ENCODE peak calls at places on chromosomes 4 and X, in five cellular contexts. W, F, S, X and D are unnamed samples.

GRCh38 chrX:154797006-154797405 is 8.3 kb downstream of the MPP1 start:
- DNase-seq in W (no peak), X (no peak), F (no peak), S (no peak), D (no peak)

GRCh38 chrX:1442724-1443367 is 9.9 kb downstream of the ASMTL start:
- DNase-seq in F (no peak), X (no peak), W (no peak), S (no peak), D (peak; percentile 2)

GRCh38 chrX:39065051-39065871 is 264.0 kb downstream of the MID1IP1 start:
- DNase-seq in W (no peak), X (no peak), S (peak; percentile 52), F (no peak), D (no peak)

GRCh38 chr4:108829981-108830492 is 67.2 kb upstream of the ETNPPL start:
- DNase-seq in F (no peak), S (no peak), X (no peak), W (no peak), D (no peak)

GRCh38 chrX:25295466-25295865 is 279.7 kb upstream of the ARX start:
- DNase-seq in W (no peak), X (no peak), F (no peak), S (no peak), D (no peak)

GRCh38 chrX:23826216-23826615 is 43.2 kb downstream of the SAT1 start:
- DNase-seq in X (no peak), S (no peak), F (no peak), W (no peak), D (no peak)

GRCh38 chr4:183200453-183200852 is 101.4 kb downstream of the WWC2 start:
- DNase-seq in F (no peak), X (peak; percentile 92), W (peak; percentile 86), S (no peak), D (peak; percentile 94)

GRCh38 chr4:102612824-102613366 is 111.7 kb downstream of the NFKB1 start:
- DNase-seq in S (no peak), X (no peak), W (no peak), F (no peak), D (no peak)

GRCh38 chrX:103640401-103641155 is 11.8 kb downstream of the TCEAL1 start:
- DNase-seq in X (peak; percentile 63), F (no peak), W (no peak), S (no peak), D (no peak)

GRCh38 chrX:64206556-64207162 is 1.2 kb upstream of the AMER1 start:
- DNase-seq in S (no peak), W (peak; percentile 23), X (peak; percentile 55), F (no peak), D (peak; percentile 25)

GRCh38 chr4:54525602-54526001 is 132.2 kb upstream of the KIT start:
- DNase-seq in W (no peak), X (peak; percentile 91), S (no peak), F (no peak), D (peak; percentile 35)

GRCh38 chr4:148634476-148634875 is 192.3 kb upstream of the NR3C2 start:
- DNase-seq in W (no peak), X (peak; percentile 20), F (no peak), S (no peak), D (no peak)
- H3K4me1 ChIP-seq in W (no peaks in the 10 kb centered on the region), X (no peaks in the 10 kb centered on the region), F (no peaks in the 10 kb centered on the region), S (no peaks in the 10 kb centered on the region), D (no peaks in the 10 kb centered on the region)

GRCh38 chr4:74794341-74794801 is at the start of gene BTC:
- DNase-seq in S (no peak), F (peak; percentile 11), X (no peak), W (peak; percentile 60), D (peak; percentile 18)
- TF ChIP-seq POLR2A in S (no peak), F (no peak), X (no peak), W (no peak), D (no peak)

DNA sequence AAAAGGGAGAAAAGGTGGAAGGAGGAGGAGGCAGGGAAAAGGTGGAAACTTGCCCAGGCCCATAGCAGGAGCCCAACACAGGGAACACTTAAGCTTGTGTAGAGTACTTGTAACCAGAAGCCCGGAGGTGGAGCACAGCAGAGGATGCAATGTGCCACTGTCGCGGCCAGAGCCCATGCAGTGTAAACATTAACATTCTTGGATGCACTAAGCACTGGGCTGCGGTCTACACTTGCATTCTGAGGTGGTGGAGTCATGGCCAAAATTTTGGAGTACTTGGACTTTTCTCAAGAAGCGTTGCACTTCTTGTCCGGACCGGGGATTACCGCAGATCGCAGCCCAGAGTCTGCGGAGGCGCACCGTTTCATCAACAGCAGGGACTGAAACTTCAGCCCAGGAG is 4.5 kb upstream of the RHOXF1 start:
- DNase-seq in S (no peak), W (no peak), F (no peak), X (peak; percentile 0), D (no peak)
- H3K4me3 ChIP-seq in S (no peak overlapping the region), W (no peak overlapping the region), F (no peak overlapping the region), X (no peak overlapping the region), D (no peak overlapping the region)

GRCh38 chr4:2482693-2483092 is 13.8 kb downstream of the RNF4 start:
- DNase-seq in W (peak; percentile 69), X (peak; percentile 35), F (no peak), S (peak; percentile 17), D (peak; percentile 81)
- H3K4me1 ChIP-seq in W (peaks cover 42% of the 10 kb centered on the region), X (peaks cover 3% of the 10 kb centered on the region), F (peaks cover 10% of the 10 kb centered on the region), S (peaks cover 65% of the 10 kb centered on the region), D (peaks cover 73% of the 10 kb centered on the region)

DNA sequence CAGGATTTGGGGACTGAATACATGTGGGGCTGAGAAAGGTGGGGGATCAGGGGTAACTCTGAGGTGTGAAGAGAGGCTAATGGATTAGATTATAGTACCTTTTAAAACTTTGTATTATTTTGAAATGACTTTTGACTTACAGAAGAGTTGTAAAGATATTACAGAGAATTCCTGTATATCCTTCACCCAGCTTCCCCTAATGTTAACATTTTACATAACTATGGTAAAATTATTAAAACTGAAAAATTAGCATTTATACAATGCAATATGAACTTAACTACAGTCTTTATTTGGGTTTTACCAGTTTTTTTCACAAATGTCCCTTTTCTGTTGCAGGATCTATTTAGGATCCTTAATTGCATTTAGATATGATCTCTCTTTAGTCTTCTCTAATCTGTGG is 57.4 kb downstream of the TMEM164 start:
- DNase-seq in F (no peak), S (no peak), W (no peak), X (no peak), D (no peak)
- TF ChIP-seq POLR2A in F (no peak), S (no peak), W (no peak), X (no peak), D (no peak)

DNA sequence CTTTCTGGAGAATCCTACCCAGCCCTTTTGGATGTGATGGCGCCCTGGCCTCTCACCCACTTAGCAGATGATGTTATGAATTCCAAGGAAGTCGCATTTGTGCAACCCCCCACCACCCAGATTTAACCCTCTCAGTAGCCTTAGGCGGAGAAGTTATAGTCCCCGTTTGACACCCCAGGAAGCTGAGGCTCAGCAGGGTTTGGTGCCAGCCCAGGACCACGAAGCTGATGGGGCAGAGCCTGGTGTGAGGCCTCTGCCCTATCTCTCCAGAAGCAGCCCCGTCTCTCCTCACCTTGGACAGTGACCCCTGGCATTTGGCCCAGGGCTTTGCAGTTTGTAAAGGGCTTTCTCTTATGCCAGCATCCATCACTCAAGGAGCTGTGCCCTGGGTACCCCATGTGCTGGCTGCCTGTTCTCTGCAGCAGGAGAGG is 1.1 kb downstream of the WFS1 start:
- DNase-seq in X (peak; percentile 7), F (no peak), S (no peak), W (no peak), D (no peak)
- H3K4me3 ChIP-seq in X (peak overlapping the region; percentile 90), F (no peak overlapping the region), S (peak overlapping the region; percentile 80), W (peak overlapping the region; percentile 63), D (no peak overlapping the region)